ENCODE peak calls at places on chromosomes 4 and X, in four cellular contexts. D is transverse colon, P is GM12878, O is esophagus muscularis mucosa. Z is an unnamed sample.
A peak's percentile ranks its signal among the peaks of the same experiment; 100 is the strongest.

GRCh38 chr4:88630756-88631155 is 38.5 kb downstream of the HERC3 start:
- DNase-seq in D (no peak), P (no peak), O (no peak), Z (no peak)

GRCh38 chrX:23332888-23333821 is 1.5 kb upstream of the PTCHD1 start:
- DNase-seq in D (peak; percentile 7), P (no peak), O (no peak), Z (peak; percentile 30)

GRCh38 chr4:108172231-108172779 is 3.6 kb upstream of the LEF1 start:
- DNase-seq in D (peak; percentile 26), P (no peak), O (no peak), Z (peak; percentile 87)

GRCh38 chr4:151206241-151207005 is 70.5 kb upstream of the PRSS48 start:
- DNase-seq in D (no peak), P (no peak), O (no peak), Z (no peak)

GRCh38 chrX:151816914-151817313 is 82.4 kb downstream of the CNGA2 start:
- DNase-seq in D (no peak), P (no peak), O (no peak), Z (no peak)

GRCh38 chr4:169243808-169244207 is 26.9 kb downstream of the SH3RF1 start:
- DNase-seq in D (no peak), P (no peak), O (no peak), Z (no peak)

GRCh38 chr4:81221303-81222081 is 6.5 kb upstream of the PRKG2 start:
- DNase-seq in D (no peak), P (no peak), O (no peak), Z (no peak)

GRCh38 chr4:526971-527460 is 28.0 kb downstream of the PIGG start:
- DNase-seq in D (no peak), P (no peak), O (no peak), Z (no peak)

GRCh38 chr4:61299316-61299715 is 99.2 kb downstream of the ADGRL3 start:
- DNase-seq in D (no peak), P (no peak), O (no peak), Z (no peak)

GRCh38 chrX:24767557-24767956 is 73.8 kb downstream of the POLA1 start:
- DNase-seq in D (no peak), P (no peak), O (no peak), Z (no peak)

GRCh38 chrX:20472148-20472547 is 205.4 kb upstream of the RPS6KA3 start:
- DNase-seq in D (no peak), P (no peak), O (no peak), Z (no peak)

GRCh38 chr4:23966720-23967119 is 76.9 kb upstream of the PPARGC1A start:
- DNase-seq in D (no peak), P (no peak), O (no peak), Z (peak; percentile 16)

GRCh38 chrX:136467321-136467720 is 20.4 kb upstream of the BRS3 start:
- DNase-seq in D (no peak), P (no peak), O (no peak), Z (no peak)

GRCh38 chrX:133007458-133007857 is 49.0 kb upstream of the HS6ST2 start:
- DNase-seq in D (no peak), P (no peak), O (no peak), Z (no peak)

GRCh38 chrX:150270622-150271021 is 92.5 kb upstream of the MAMLD1 start:
- DNase-seq in D (no peak), P (no peak), O (no peak), Z (no peak)

GRCh38 chrX:39950035-39950688 is 147.6 kb downstream of the BCOR start:
- DNase-seq in D (no peak), P (no peak), O (no peak), Z (no peak)

GRCh38 chr4:29277381-29277780 is 1442.8 kb upstream of the PCDH7 start:
- DNase-seq in D (no peak), P (no peak), O (no peak), Z (no peak)

GRCh38 chrX:150355898-150356297 is 7.2 kb upstream of the MAMLD1 start:
- DNase-seq in D (no peak), P (no peak), O (no peak), Z (no peak)

GRCh38 chr4:40212674-40213504 is 16.1 kb downstream of the RHOH start:
- DNase-seq in D (no peak), P (no peak), O (no peak), Z (no peak)

GRCh38 chr4:164779811-164780216 is 25.9 kb downstream of the SMIM31 start:
- DNase-seq in D (no peak), P (peak; percentile 30), O (no peak), Z (peak; percentile 42)

GRCh38 chrX:131821945-131822622 is 201.0 kb upstream of the STK26 start:
- DNase-seq in D (peak; percentile 84), P (peak; percentile 85), O (no peak), Z (peak; percentile 67)

GRCh38 chrX:6941041-6941440 is 206.5 kb upstream of the STS start:
- DNase-seq in D (no peak), P (no peak), O (no peak), Z (no peak)

GRCh38 chr4:184168406-184169019 is 49.2 kb downstream of the ENPP6 start:
- DNase-seq in D (peak; percentile 69), P (no peak), O (peak; percentile 91), Z (peak; percentile 93)

GRCh38 chr4:150934022-150934421 is 81.1 kb downstream of the LRBA start:
- DNase-seq in D (no peak), P (no peak), O (no peak), Z (no peak)

GRCh38 chr4:103060453-103061148 is 16.0 kb downstream of the SLC9B2 start:
- DNase-seq in D (no peak), P (no peak), O (no peak), Z (no peak)

GRCh38 chr4:127469575-127470289 is 163.0 kb upstream of the INTU start:
- DNase-seq in D (no peak), P (no peak), O (no peak), Z (no peak)

GRCh38 chr4:77826280-77826679 is 7.1 kb upstream of the CNOT6L start:
- DNase-seq in D (no peak), P (no peak), O (no peak), Z (no peak)

DNA sequence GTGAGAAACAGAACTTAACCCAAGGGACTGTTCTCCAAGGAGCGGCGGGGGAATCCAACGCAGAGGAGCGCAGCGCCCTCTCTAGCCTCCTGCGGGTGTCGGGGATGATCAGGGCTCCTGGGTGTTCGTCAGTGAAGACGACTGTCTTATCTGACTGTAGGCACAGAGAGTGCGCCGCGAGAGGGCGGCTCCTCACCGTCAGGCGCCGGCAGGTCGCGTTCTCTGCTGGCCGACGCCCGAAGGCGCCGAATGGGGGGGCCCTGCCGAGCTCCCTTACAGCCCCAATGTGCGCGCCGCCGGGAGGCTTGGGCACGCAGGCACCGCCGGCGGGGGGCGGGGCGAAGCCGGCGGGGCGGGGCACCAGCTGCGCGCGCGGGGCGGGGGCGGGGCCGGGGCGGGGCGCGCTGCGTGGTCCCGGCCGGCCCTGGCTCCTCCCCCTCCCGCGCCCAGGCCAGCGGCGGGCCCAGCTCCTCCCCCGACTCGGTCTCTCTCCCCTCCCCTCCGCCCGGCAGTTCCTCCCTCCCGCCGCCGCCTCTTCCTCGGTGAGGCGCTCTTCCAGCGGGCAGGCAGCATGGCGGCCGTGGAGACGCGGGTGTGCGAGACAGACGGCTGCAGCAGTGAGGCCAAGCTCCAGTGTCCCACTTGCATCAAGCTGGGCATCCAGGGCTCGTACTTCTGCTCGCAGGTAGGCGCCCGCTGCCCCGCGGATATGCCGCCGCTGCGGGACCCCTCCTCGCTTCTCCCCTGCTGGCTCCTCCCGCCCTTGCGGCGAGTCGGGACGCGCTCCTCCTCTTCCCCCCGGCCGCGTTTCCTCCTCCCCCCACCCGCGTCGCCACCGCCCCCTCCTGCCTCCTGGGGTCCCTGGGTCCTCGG is at the start of gene METAP1:
- DNase-seq in D (peak; percentile 97), P (peak; percentile 79), O (peak; percentile 98), Z (peak; percentile 98)
- TF ChIP-seq POLR2AphosphoS5 in D (peak; percentile 96), P (peak; percentile 80), O (peak; percentile 79), Z (peak; percentile 85)

GRCh38 chr4:98686847-98687246 is 28.4 kb upstream of the TSPAN5 start:
- DNase-seq in D (no peak), P (no peak), O (peak; percentile 4), Z (no peak)
- TF ChIP-seq EP300 in D (no peak), P (no peak), O (no peak), Z (no peak)

GRCh38 chrX:2451456-2452316 is 49.1 kb downstream of the DHRSX start:
- DNase-seq in D (no peak), P (no peak), O (no peak), Z (no peak)
- TF ChIP-seq POLR2AphosphoS5 in D (no peak), P (no peak), O (no peak), Z (no peak)

DNA sequence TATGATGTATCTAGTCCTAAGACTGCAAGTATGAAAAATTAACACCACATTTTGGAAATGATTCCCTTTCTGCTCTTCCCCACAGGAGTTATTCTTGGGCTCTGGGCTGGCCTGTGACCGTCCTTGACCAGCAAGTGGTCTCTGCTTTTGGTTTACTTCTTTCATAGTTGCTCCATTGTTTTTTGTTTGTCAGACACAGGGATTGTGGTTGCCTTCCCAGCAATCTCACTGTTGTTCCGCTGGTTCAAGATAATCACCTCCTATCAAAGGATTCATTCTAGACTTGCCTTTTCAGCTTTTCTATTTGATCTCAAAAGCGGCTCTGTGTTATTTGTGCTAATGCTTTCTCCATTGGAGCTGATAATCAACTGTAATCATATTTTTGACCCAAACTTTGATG is 218.8 kb downstream of the MGST2 start:
- DNase-seq in D (no peak), P (no peak), O (peak; percentile 68), Z (no peak)
- TF ChIP-seq EP300 in D (no peak), P (no peak), O (no peak), Z (no peak)

DNA sequence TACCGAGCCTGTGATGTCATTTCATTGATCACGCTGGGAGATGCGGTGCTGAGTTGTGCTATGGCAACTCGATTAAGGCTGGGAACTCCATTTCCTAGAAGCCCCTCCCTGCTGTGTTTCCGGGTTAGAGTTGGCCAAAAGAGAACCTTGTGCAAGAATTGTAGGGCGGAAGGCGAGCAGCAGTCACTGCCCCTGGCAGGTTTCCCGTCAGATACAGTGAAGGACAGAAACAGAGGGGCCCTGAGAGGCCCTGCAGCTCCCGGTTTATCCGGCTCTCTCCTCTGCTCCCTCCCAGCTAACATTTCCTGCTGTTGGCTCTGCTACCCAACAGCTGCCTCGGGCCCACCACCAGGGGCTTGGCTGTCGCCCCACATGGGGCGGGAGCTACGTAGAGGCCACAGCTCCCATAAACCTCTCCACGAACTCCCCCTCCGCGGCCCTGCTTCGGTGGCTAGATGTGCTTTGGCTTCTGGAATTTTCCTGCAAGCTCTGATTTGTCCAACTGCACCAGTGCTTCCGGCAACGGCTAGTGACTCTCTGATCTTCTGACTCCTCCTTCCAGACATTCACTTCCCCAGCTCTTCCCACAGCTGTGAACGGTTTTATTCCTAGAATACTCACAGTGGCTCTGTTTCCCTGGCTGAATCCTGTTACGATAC is 74.9 kb upstream of the USP9X start:
- DNase-seq in D (peak; percentile 76), P (no peak), O (peak; percentile 91), Z (peak; percentile 65)
- TF ChIP-seq POLR2AphosphoS5 in D (peak; percentile 34), P (no peak), O (peak; percentile 42), Z (no peak)

GRCh38 chrX:123859409-123859827 is 435 bp upstream of the XIAP start:
- DNase-seq in D (peak; percentile 79), P (peak; percentile 21), O (peak; percentile 92), Z (peak; percentile 36)

GRCh38 chrX:123860506-123860840 is 620 bp downstream of the XIAP start:
- DNase-seq in D (peak; percentile 62), P (peak; percentile 21), O (no peak), Z (peak; percentile 24)

GRCh38 chrX:123860983-123861382 is 1.1 kb downstream of the XIAP start:
- DNase-seq in D (no peak), P (no peak), O (no peak), Z (no peak)

GRCh38 chrX:123854329-123854728 is 5.5 kb upstream of the XIAP start:
- DNase-seq in D (no peak), P (no peak), O (no peak), Z (no peak)

GRCh38 chrX:123859828-123860505 is at the start of gene XIAP:
- DNase-seq in D (peak; percentile 86), P (peak; percentile 41), O (peak; percentile 92), Z (peak; percentile 91)
- TF ChIP-seq EP300 in D (no peak), P (no peak), O (no peak), Z (no peak)